ENCODE peak calls at places on chromosomes 2 and 18, in eight cellular contexts. W, V, S, H, Q, J, C and K are unnamed samples.
A peak's percentile ranks its signal among the peaks of the same experiment; 100 is the strongest.

GRCh38 chr2:160317113-160318099 is 117.3 kb upstream of the ITGB6 start:
- DNase-seq in S (no peak), C (no peak), H (no peak), W (no peak), V (no peak), Q (no peak), J (no peak), K (no peak)

GRCh38 chr2:147365577-147365976 is 479.3 kb upstream of the ACVR2A start:
- DNase-seq in V (no peak), S (no peak), C (no peak), J (no peak), H (no peak), Q (no peak), W (no peak), K (no peak)

GRCh38 chr18:8951491-8951890 is 151.0 kb upstream of the NDUFV2 start:
- DNase-seq in J (no peak), V (no peak), W (no peak), C (peak; percentile 13), Q (no peak), H (peak; percentile 77), S (no peak), K (no peak)

GRCh38 chr2:29139152-29139551 is 23.9 kb downstream of the CLIP4 start:
- DNase-seq in J (no peak), Q (no peak), H (no peak), S (no peak), V (no peak), C (no peak), W (no peak), K (no peak)

GRCh38 chr2:41400057-41400665 is 647.7 kb upstream of the PKDCC start:
- DNase-seq in W (peak; percentile 80), H (peak; percentile 3), S (peak; percentile 36), C (no peak), V (no peak), Q (peak; percentile 17), J (no peak), K (no peak)

GRCh38 chr2:166074430-166074829 is 53.4 kb downstream of the SCN1A start:
- DNase-seq in V (no peak), S (peak; percentile 16), H (no peak), W (no peak), J (no peak), C (no peak), Q (no peak), K (no peak)

GRCh38 chr18:59047321-59047991 is 92.2 kb upstream of the SEC11C start:
- DNase-seq in C (no peak), V (no peak), S (no peak), Q (no peak), W (no peak), J (no peak), H (no peak), K (no peak)

GRCh38 chr2:161223139-161223732 is 63.0 kb downstream of the TANK start:
- DNase-seq in V (peak; percentile 37), C (no peak), J (peak; percentile 3), H (peak; percentile 58), W (peak; percentile 61), Q (peak; percentile 51), S (no peak), K (peak; percentile 38)

GRCh38 chr2:12478151-12479041 is 238.3 kb upstream of the TRIB2 start:
- DNase-seq in Q (no peak), C (no peak), J (no peak), S (no peak), W (no peak), V (no peak), H (no peak), K (no peak)

GRCh38 chr18:62189208-62189607 is 2.2 kb downstream of the RELCH start:
- DNase-seq in H (no peak), J (no peak), S (no peak), C (no peak), V (no peak), W (no peak), Q (no peak), K (no peak)

GRCh38 chr2:240179941-240180666 is 39.6 kb upstream of the OTOS start:
- DNase-seq in W (no peak), H (no peak), Q (no peak), V (no peak), S (no peak), C (no peak), J (no peak), K (no peak)

GRCh38 chr2:111707700-111708099 is 176.3 kb downstream of the ANAPC1 start:
- DNase-seq in C (no peak), S (no peak), Q (no peak), J (no peak), H (no peak), V (no peak), W (no peak), K (no peak)

GRCh38 chr18:39701839-39702238 is 2136.2 kb upstream of the CELF4 start:
- DNase-seq in V (peak; percentile 1), H (no peak), Q (peak; percentile 88), S (no peak), C (no peak), W (no peak), J (no peak), K (no peak)

GRCh38 chr18:39702888-39703287 is 2137.3 kb upstream of the CELF4 start:
- DNase-seq in S (no peak), V (no peak), J (no peak), H (no peak), W (no peak), C (no peak), Q (no peak), K (no peak)

GRCh38 chr18:39698436-39698835 is 2132.8 kb upstream of the CELF4 start:
- DNase-seq in C (no peak), S (no peak), V (no peak), W (no peak), H (no peak), J (no peak), Q (no peak), K (no peak)

DNA sequence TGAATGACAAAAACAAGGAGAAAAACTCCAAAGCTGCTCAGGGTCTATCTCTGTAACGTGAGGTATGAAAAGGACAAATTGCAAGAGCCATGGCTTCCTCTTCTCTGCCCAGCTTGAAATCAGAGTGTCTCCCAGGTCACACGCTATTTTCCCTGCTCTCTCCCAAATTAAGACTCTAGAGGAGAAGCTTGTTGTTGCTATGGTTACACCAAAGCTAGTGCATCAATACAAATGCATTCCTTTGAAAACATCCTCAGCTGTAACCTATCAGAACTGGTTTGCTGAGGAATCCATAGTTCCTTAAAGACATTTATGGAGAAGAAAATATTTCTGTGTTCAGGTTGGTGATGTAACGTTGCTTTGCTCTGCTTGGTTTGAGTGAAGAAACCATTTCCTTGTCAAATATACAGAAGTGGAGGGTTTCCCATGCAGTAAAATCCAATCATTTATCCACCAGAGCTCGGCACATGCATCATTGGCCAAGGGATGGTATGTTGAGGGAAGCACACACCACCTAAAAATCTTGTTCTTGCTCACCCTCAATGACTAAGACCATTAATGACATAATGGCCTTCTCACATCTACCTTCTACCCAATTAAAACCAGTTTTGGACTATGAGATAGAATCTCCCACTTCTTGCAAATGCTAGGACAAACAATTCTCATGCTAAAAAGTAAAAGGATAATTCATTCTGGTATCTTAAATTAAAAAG is 2135.6 kb upstream of the CELF4 start:
- DNase-seq in V (no peak), S (no peak), C (no peak), Q (no peak), H (no peak), J (no peak), W (peak; percentile 55), K (no peak)
- TF ChIP-seq POLR2AphosphoS5 in V (no peak), S (no peak), C (no peak), Q (no peak), H (no peak), J (no peak), W (no peak), K (no peak)

DNA sequence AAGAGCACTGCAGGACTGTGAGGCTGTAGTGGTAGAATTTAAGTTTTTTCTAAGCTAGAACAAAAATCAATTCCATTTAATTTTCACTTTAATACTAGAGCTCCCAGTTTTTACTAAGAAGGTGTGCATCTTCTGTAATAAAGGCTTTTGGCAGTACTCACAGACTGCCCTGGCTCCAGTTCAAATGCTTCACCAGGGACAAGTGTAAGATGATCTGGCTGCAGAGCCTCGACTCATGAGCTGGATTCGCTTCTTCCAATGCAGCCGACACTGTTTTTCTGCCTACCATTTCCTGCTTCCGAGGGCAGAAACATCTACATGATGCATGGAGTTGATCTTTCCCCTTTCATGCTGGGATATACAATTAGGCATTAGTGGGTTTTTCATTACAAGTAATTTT is 87.0 kb downstream of the FARSB start:
- DNase-seq in C (no peak), S (no peak), W (peak; percentile 32), J (no peak), H (no peak), Q (no peak), V (no peak), K (no peak)
- TF ChIP-seq REST in C (no peak), S (no peak), W (no peak), J (no peak), H (no peak), Q (no peak), V (no peak), K (no peak)

GRCh38 chr2:128373346-128374000 is 54.8 kb upstream of the HS6ST1 start:
- DNase-seq in W (no peak), H (no peak), C (no peak), V (no peak), Q (no peak), J (no peak), S (no peak), K (no peak)

GRCh38 chr2:128375454-128375853 is 56.8 kb upstream of the HS6ST1 start:
- DNase-seq in J (no peak), Q (no peak), H (no peak), W (no peak), V (no peak), S (peak; percentile 67), C (no peak), K (no peak)

GRCh38 chr2:128374711-128375413 is 56.2 kb upstream of the HS6ST1 start:
- DNase-seq in H (no peak), S (peak; percentile 64), V (no peak), Q (no peak), W (no peak), C (no peak), J (no peak), K (no peak)

GRCh38 chr2:128372621-128373341 is 54.1 kb upstream of the HS6ST1 start:
- DNase-seq in C (no peak), V (no peak), J (no peak), S (no peak), W (no peak), Q (no peak), H (no peak), K (no peak)

DNA sequence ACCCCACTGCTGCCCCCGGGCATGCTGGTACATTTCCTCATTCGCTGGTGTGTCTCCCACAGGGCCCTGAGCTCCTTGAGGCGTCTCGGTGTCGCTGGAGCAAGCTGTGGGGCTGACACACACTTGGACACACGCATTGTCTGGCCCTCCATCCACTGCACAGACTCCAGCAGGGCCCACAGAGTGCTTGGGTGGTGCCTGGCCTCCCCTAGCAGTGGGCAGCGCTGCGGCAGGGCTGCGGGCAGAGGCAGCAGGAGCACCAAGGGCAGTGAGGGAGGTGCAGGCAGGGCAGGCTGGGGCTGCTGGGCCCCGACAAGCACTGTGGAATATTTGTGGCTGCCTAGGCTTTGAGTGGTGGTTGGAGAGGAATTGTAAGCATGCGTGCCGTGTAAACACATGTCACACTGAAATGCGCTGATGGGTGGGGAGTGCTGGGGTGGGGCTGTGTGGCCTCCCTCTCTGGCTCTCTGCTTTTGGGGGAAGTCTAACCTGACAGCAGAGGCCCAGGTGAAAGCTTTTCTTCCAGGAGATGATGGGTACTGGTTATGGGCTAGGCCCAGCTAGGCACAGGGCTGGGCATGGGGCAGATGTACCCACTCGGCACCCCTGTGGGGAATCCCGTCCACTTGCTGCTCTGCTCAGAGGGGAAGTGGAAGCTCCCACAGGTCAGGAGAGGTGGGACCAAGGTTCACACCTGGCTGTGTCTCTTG is 55.5 kb upstream of the HS6ST1 start:
- DNase-seq in J (no peak), V (no peak), Q (peak; percentile 32), W (no peak), H (no peak), C (no peak), S (no peak), K (no peak)
- TF ChIP-seq POLR2AphosphoS5 in J (no peak), V (no peak), Q (no peak), W (no peak), H (no peak), C (no peak), S (no peak), K (no peak)

GRCh38 chr2:138432971-138433370 is 68.6 kb upstream of the SPOPL start:
- DNase-seq in V (no peak), J (no peak), C (no peak), W (no peak), S (no peak), Q (no peak), H (peak; percentile 48), K (no peak)
- TF ChIP-seq REST in V (no peak), J (no peak), C (no peak), W (no peak), S (no peak), Q (no peak), H (no peak), K (no peak)